ENCODE peak calls at places on chromosome 15, in six cellular contexts. O is NCI-H345; J is SW480; R is substantia nigra; Y is Peyer's patch; P is stimulated activated CD8-positive, alpha-beta memory T cell treated with anti-CD3 and anti-CD28 coated beads, Interleukin-2, amount 100 ng/mL, for 1 hour. C is an unnamed sample.

GRCh38 chr15:29870495-29871151 is 48.4 kb upstream of the TJP1 start:
- DNase-seq in R (peak), P (no peak), Y (no peak), J (no peak), O (peak), C (no peak)

GRCh38 chr15:64857421-64857820 is 15.7 kb downstream of the PLEKHO2 start:
- DNase-seq in J (no peak), Y (no peak), P (no peak), O (no peak), R (no peak), C (peak)

GRCh38 chr15:68399096-68400065 is 32.6 kb downstream of the ITGA11 start:
- DNase-seq in J (no peak), O (no peak), P (no peak), Y (no peak), R (no peak), C (no peak)

GRCh38 chr15:77866596-77867125 is 210.8 kb downstream of the TBC1D2B start:
- DNase-seq in P (no peak), J (no peak), Y (peak), O (no peak), R (no peak), C (no peak)

GRCh38 chr15:68231102-68231818 is 1.7 kb upstream of the CLN6 start:
- DNase-seq in R (no peak), P (no peak), Y (no peak), J (no peak), O (no peak), C (no peak)

GRCh38 chr15:89830622-89831021 is 16.0 kb upstream of the ANPEP start:
- DNase-seq in O (no peak), R (no peak), P (no peak), Y (no peak), J (no peak), C (no peak)

GRCh38 chr15:42392309-42393024 is 33.2 kb downstream of the CAPN3 start:
- DNase-seq in Y (peak), J (peak), O (no peak), R (no peak), P (no peak), C (no peak)

GRCh38 chr15:89377842-89378698 is 43.4 kb upstream of the POLG start:
- DNase-seq in R (no peak), Y (no peak), O (no peak), P (no peak), J (no peak), C (no peak)

GRCh38 chr15:31352911-31353811 is 26.5 kb downstream of the KLF13 start:
- DNase-seq in O (no peak), P (no peak), J (peak), Y (peak), R (peak), C (no peak)

GRCh38 chr15:70242962-70243685 is 145.4 kb upstream of the TLE3 start:
- DNase-seq in J (peak), R (no peak), O (no peak), Y (peak), P (no peak), C (no peak)

GRCh38 chr15:60379466-60380274 is 18.1 kb downstream of the ANXA2 start:
- DNase-seq in Y (no peak), R (no peak), O (no peak), P (no peak), J (peak), C (no peak)

GRCh38 chr15:65292938-65293518 is 2.8 kb upstream of the RNU5A-1 start:
- DNase-seq in Y (no peak), P (no peak), J (peak), O (no peak), R (no peak), C (no peak)

GRCh38 chr15:63836579-63836978 is 2.8 kb upstream of the HERC1 start:
- DNase-seq in R (no peak), J (no peak), O (no peak), P (no peak), Y (no peak), C (no peak)

GRCh38 chr15:50145451-50145872 is 26.4 kb upstream of the ATP8B4 start:
- DNase-seq in J (peak), O (peak), Y (no peak), P (no peak), R (no peak), C (peak)

GRCh38 chr15:91857772-91858171 is 4.3 kb downstream of the SLCO3A1 start:
- DNase-seq in Y (no peak), O (no peak), J (no peak), P (no peak), R (no peak), C (no peak)

GRCh38 chr15:74787251-74788041 is 5.6 kb downstream of the CSK start:
- DNase-seq in O (no peak), R (peak), Y (peak), J (peak), P (peak), C (peak)

GRCh38 chr15:25710184-25710583 is 152.9 kb downstream of the ATP10A start:
- DNase-seq in R (no peak), J (peak), P (no peak), Y (peak), O (no peak), C (peak)

GRCh38 chr15:74958908-74959642 is 2.5 kb upstream of the RPP25 start:
- DNase-seq in P (no peak), R (no peak), O (no peak), J (no peak), Y (no peak), C (no peak)

GRCh38 chr15:67059127-67059553 is 6.3 kb upstream of the SMAD3 start:
- DNase-seq in O (no peak), P (no peak), J (no peak), Y (peak), R (peak), C (no peak)

GRCh38 chr15:89630974-89631901 is 24.0 kb downstream of the KIF7 start:
- DNase-seq in O (no peak), Y (no peak), J (no peak), P (no peak), R (no peak), C (no peak)